ENCODE peak calls at places on chromosomes 5 and 9, in four cellular contexts. Y is A549, H is caudate nucleus, M is tibial artery. U is an unnamed sample.

GRCh38 chr5:79507251-79508205 is 6.4 kb downstream of the HOMER1 start:
- DNase-seq in H (no peak), M (no peak), Y (no peak), U (no peak)

GRCh38 chr5:54313311-54314270 is 3.2 kb upstream of the ARL15 start:
- DNase-seq in M (no peak), H (no peak), Y (no peak), U (no peak)

GRCh38 chr9:134922066-134922931 is 4.6 kb upstream of the FCN1 start:
- DNase-seq in H (no peak), M (peak), Y (no peak), U (no peak)

GRCh38 chr9:13555989-13556500 is 276.6 kb upstream of the MPDZ start:
- DNase-seq in H (no peak), M (no peak), Y (no peak), U (no peak)

GRCh38 chr5:66881475-66882161 is 285.4 kb downstream of the MAST4 start:
- DNase-seq in H (no peak), Y (peak), M (no peak), U (no peak)

GRCh38 chr9:110591526-110591925 is 12.0 kb upstream of the SVEP1 start:
- DNase-seq in M (no peak), Y (no peak), H (no peak), U (no peak)

GRCh38 chr5:88667187-88668141 is 215.5 kb downstream of the MEF2C start:
- DNase-seq in M (peak), Y (no peak), H (no peak), U (no peak)

GRCh38 chr9:100619194-100619593 is 41.3 kb downstream of the CAVIN4 start:
- DNase-seq in Y (no peak), M (no peak), H (no peak), U (no peak)

GRCh38 chr5:158375531-158375930 is 516.6 kb upstream of the CLINT1 start:
- DNase-seq in Y (no peak), H (no peak), M (no peak), U (no peak)

GRCh38 chr9:108057421-108058136 is 568.0 kb upstream of the KLF4 start:
- DNase-seq in Y (peak), H (no peak), M (no peak), U (no peak)

GRCh38 chr5:58184910-58185309 is 275.0 kb downstream of the PLK2 start:
- DNase-seq in Y (peak), M (no peak), H (no peak), U (no peak)

GRCh38 chr5:38543886-38544285 is 12.6 kb downstream of the LIFR start:
- DNase-seq in M (no peak), H (no peak), Y (no peak), U (no peak)

GRCh38 chr5:67880876-67881275 is 334.7 kb upstream of the PIK3R1 start:
- DNase-seq in Y (no peak), M (no peak), H (no peak), U (no peak)

GRCh38 chr9:125513634-125514413 is 193.2 kb downstream of the MAPKAP1 start:
- DNase-seq in Y (peak), M (no peak), H (peak), U (no peak)

GRCh38 chr5:170471551-170472212 is 32.1 kb upstream of the KCNIP1 start:
- DNase-seq in Y (no peak), H (no peak), M (no peak), U (no peak)

GRCh38 chr5:135608361-135608760 is 29.6 kb upstream of the CXCL14 start:
- DNase-seq in H (no peak), Y (no peak), M (no peak), U (no peak)

GRCh38 chr9:130672466-130672865 is 8.1 kb downstream of the PRDM12 start:
- DNase-seq in M (no peak), Y (no peak), H (no peak), U (no peak)

GRCh38 chr5:80761176-80761575 is 106.4 kb upstream of the DHFR start:
- DNase-seq in H (no peak), Y (peak), M (no peak), U (no peak)

GRCh38 chr9:137339045-137339444 is 37.0 kb upstream of the NRARP start:
- DNase-seq in M (no peak), H (no peak), Y (no peak), U (no peak)

GRCh38 chr5:141135030-141135717 is at the start of gene PCDHB5:
- DNase-seq in Y (peak), M (no peak), H (no peak), U (no peak)

GRCh38 chr5:34043099-34043876 is at the start of gene C1QTNF3:
- DNase-seq in Y (no peak), H (no peak), M (no peak), U (no peak)

GRCh38 chr5:1405539-1406530 is 39.4 kb downstream of the SLC6A3 start:
- DNase-seq in H (no peak), M (peak), Y (no peak), U (no peak)

GRCh38 chr9:104586496-104587180 is 12.6 kb downstream of the OR13C5 start:
- DNase-seq in Y (no peak), H (no peak), M (no peak), U (no peak)

GRCh38 chr9:136769710-136770191 is 5.4 kb upstream of the LCN15 start:
- DNase-seq in M (peak), H (no peak), Y (peak), U (no peak)

GRCh38 chr5:131186561-131187256 is 16.0 kb downstream of the LYRM7 start:
- DNase-seq in H (no peak), M (no peak), Y (peak), U (no peak)

GRCh38 chr5:106459541-106459940 is 1211.2 kb downstream of the EFNA5 start:
- DNase-seq in H (no peak), M (no peak), Y (no peak), U (no peak)

GRCh38 chr5:66931651-66932050 is 264.9 kb downstream of the CD180 start:
- DNase-seq in Y (no peak), M (no peak), H (no peak), U (no peak)

GRCh38 chr9:109488791-109489492 is 9.2 kb downstream of the PTPN3 start:
- DNase-seq in M (no peak), H (no peak), Y (no peak), U (no peak)

GRCh38 chr9:136671646-136672430 is 9.1 kb downstream of the EGFL7 start:
- DNase-seq in M (no peak), Y (no peak), H (no peak), U (no peak)

GRCh38 chr5:155908543-155908942 is 418.4 kb upstream of the SGCD start:
- DNase-seq in Y (no peak), M (no peak), H (no peak), U (no peak)

GRCh38 chr9:16521868-16522381 is 348.5 kb downstream of the BNC2 start:
- DNase-seq in M (peak), Y (no peak), H (no peak), U (no peak)

GRCh38 chr9:127707766-127708165 is 978 bp downstream of the CFAP157 start:
- DNase-seq in M (no peak), Y (peak), H (no peak), U (no peak)

GRCh38 chr9:81590688-81591087 is 98.7 kb downstream of the TLE1 start:
- DNase-seq in Y (no peak), H (no peak), M (no peak), U (no peak)

GRCh38 chr9:81589819-81590218 is 99.5 kb downstream of the TLE1 start:
- DNase-seq in Y (no peak), H (no peak), M (no peak), U (no peak)

GRCh38 chr9:81588148-81588874 is 101.0 kb downstream of the TLE1 start:
- DNase-seq in Y (peak), H (no peak), M (peak), U (no peak)

GRCh38 chr9:81591791-81592190 is 97.6 kb downstream of the TLE1 start:
- DNase-seq in M (no peak), H (no peak), Y (no peak), U (no peak)

GRCh38 chr9:81589392-81589791 is 100.0 kb downstream of the TLE1 start:
- DNase-seq in H (no peak), Y (no peak), M (no peak), U (no peak)
- H3K27ac ChIP-seq in H (no peak), Y (peak), M (peak), U (no peak)

GRCh38 chr9:89496645-89497044 is 1.3 kb downstream of the SEMA4D start:
- DNase-seq in M (no peak), H (no peak), Y (no peak), U (no peak)
- H3K27ac ChIP-seq in M (no peak), H (peak), Y (peak), U (peak)

GRCh38 chr5:50710838-50711237 is 44.4 kb downstream of the PARP8 start:
- DNase-seq in Y (no peak), H (no peak), M (no peak), U (no peak)

GRCh38 chr5:50715001-50715400 is 48.6 kb downstream of the PARP8 start:
- DNase-seq in Y (no peak), H (no peak), M (no peak), U (no peak)

GRCh38 chr5:50709471-50709870 is 43.0 kb downstream of the PARP8 start:
- DNase-seq in H (no peak), Y (no peak), M (no peak), U (no peak)

GRCh38 chr5:50711280-50711679 is 44.8 kb downstream of the PARP8 start:
- DNase-seq in Y (no peak), M (no peak), H (no peak), U (no peak)

DNA sequence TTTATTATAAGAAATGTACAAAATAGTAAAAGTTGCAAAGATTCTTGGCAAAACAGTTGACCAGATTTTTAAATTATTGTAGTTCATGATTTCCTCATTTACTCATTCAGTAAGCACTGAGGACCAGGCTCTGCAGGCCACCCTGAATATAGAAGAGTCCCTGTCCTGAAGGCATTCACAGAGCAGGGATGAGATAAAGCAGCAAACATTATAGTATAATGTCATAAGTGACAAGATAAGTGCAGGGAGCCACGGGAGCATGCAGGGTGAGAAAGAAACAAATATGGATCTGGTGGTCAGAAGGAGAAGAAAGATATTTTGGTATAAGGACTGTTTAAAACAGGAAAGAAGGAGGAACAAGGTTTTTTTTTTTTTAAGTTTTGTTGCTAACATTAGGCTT is 46.0 kb downstream of the PARP8 start:
- DNase-seq in H (no peak), M (no peak), Y (no peak), U (no peak)
- H3K27ac ChIP-seq in H (no peak), M (no peak), Y (no peak), U (no peak)

GRCh38 chr5:109644829-109645228 is 44.9 kb upstream of the MAN2A1 start:
- DNase-seq in H (no peak), M (no peak), Y (no peak), U (no peak)
- H3K27ac ChIP-seq in H (peak), M (peak), Y (no peak), U (peak)

GRCh38 chr9:18821794-18822193 is 211.2 kb downstream of the SAXO1 start:
- DNase-seq in Y (no peak), H (no peak), M (no peak), U (no peak)
- H3K27ac ChIP-seq in Y (no peak), H (no peak), M (no peak), U (no peak)

GRCh38 chr5:103904651-103905050 is 342.1 kb upstream of the NUDT12 start:
- DNase-seq in Y (no peak), M (no peak), H (no peak), U (no peak)
- H3K27ac ChIP-seq in Y (no peak), M (no peak), H (no peak), U (no peak)

U was measured in substantia nigra.